ENCODE peak calls at places on chromosomes 4 and X, in six cellular contexts. R is right atrium auricular region, A is progenitor cell of endocrine pancreas, M is fibroblast of lung, E is GM10248, I is AG09309. T is an unnamed sample.

GRCh38 chr4:172042714-172043114 is 229.5 kb downstream of the GALNTL6 start:
- DNase-seq in I (no peak), R (no peak), A (no peak), M (no peak), E (no peak), T (no peak)

GRCh38 chrX:40050532-40050931 is 47.2 kb downstream of the BCOR start:
- DNase-seq in E (no peak), I (no peak), R (no peak), M (no peak), A (no peak), T (no peak)

GRCh38 chrX:47184486-47184885 is 9.1 kb upstream of the UBA1 start:
- DNase-seq in A (no peak), E (no peak), R (no peak), I (no peak), M (no peak), T (no peak)

GRCh38 chr4:141054446-141054845 is 78.8 kb downstream of the RNF150 start:
- DNase-seq in M (no peak), A (no peak), I (no peak), R (no peak), E (no peak), T (no peak)

GRCh38 chrX:134480061-134480460 is 20.1 kb downstream of the HPRT1 start:
- DNase-seq in R (no peak), A (no peak), I (no peak), E (no peak), M (peak), T (no peak)

GRCh38 chrX:71998836-71999509 is 88.3 kb downstream of the NHSL2 start:
- DNase-seq in E (peak), R (no peak), A (no peak), I (no peak), M (peak), T (no peak)

GRCh38 chr4:175536852-175537453 is 275.1 kb downstream of the GPM6A start:
- DNase-seq in R (no peak), M (peak), I (peak), E (peak), A (no peak), T (peak)

GRCh38 chrX:10749113-10749512 is 128.7 kb upstream of the MID1 start:
- DNase-seq in A (no peak), M (no peak), R (no peak), E (no peak), I (no peak), T (no peak)

GRCh38 chrX:12239356-12240082 is 101.2 kb downstream of the FRMPD4 start:
- DNase-seq in M (no peak), I (no peak), E (no peak), A (no peak), R (no peak), T (no peak)

GRCh38 chrX:118181030-118181429 is 64.4 kb upstream of the KLHL13 start:
- DNase-seq in I (no peak), E (no peak), R (no peak), M (peak), A (no peak), T (peak)

GRCh38 chr4:68904786-68905185 is 46.8 kb downstream of the UGT2A3 start:
- DNase-seq in R (no peak), A (no peak), I (no peak), E (peak), M (no peak), T (no peak)

GRCh38 chr4:87967193-87967592 is 8.3 kb upstream of the SPP1 start:
- DNase-seq in R (no peak), M (no peak), I (no peak), E (no peak), A (no peak), T (no peak)

GRCh38 chrX:119417842-119418241 is 18.7 kb downstream of the SLC25A43 start:
- DNase-seq in M (peak), A (no peak), R (no peak), E (no peak), I (no peak), T (no peak)

DNA sequence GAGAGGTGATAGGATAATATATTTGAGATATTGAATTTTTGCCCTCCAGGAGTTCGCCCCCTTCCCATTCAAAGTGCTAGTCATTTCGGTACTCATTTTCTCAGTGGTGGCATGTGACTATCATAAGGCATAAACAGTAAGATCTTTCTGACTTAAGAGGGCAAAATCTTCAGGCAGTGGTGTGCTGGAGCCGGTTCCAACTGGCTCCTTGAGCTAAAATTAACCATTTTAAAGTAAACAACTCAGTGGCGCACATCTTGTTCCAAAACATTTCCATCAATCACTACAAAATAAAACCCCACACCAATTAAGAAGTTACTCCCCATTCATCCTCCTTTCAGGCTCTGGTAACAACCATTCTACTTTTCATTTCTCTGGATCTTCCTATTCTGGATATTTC is 43.3 kb downstream of the LUZP4 start:
- DNase-seq in I (no peak), A (no peak), R (no peak), M (peak), E (no peak), T (no peak)
- TF ChIP-seq CTCF in I (no peak), A (no peak), R (no peak), M (no peak), E (no peak), T (no peak)

DNA sequence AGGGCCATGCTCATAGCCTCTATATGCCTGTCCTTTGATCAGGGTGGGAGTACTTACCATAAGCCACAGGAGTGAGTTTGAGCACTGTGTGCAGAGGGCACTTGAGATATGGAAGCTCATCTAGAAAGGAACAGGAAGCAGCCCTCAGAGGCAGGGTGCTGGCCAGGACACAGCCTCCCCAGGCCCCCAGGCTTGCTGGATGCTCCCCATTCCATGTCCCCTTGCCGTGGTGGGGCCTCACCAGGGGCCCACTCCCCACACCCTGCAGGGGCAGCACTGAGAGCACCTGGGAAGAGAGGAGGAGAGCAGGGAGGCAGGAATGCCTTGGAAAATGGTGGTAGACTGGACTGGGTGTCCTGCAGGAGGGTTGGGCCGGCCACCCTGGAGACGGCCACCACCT is 14.3 kb downstream of the TRO start:
- DNase-seq in M (no peak), E (no peak), I (no peak), R (no peak), A (no peak), T (no peak)
- TF ChIP-seq CTCF in M (no peak), E (no peak), I (no peak), R (no peak), A (no peak), T (no peak)

DNA sequence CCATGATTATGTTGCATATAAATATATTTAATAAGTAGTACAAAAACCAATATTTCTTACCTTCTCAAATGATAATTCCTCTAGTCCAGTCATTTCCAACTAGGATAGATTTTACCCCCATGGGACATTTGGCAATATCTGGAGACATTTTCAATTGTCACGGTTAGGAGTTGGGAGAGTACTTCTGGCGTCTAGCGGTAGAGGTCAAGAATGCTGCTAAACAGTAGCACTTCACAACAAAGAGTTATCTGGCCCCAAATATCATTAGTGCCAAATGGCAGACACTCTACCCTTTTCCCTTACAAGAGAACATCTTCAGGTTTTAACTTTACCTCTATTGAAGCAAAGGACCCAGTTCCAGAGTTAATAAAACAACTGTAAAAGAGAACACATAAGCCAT is 168.1 kb downstream of the FAT4 start:
- DNase-seq in E (no peak), I (no peak), R (no peak), M (no peak), A (no peak), T (no peak)
- TF ChIP-seq CTCF in E (no peak), I (no peak), R (no peak), M (no peak), A (no peak), T (no peak)

GRCh38 chrX:94288325-94288724 is 614.3 kb downstream of the FAM133A start:
- DNase-seq in A (no peak), I (no peak), R (no peak), E (no peak), M (no peak), T (no peak)
- TF ChIP-seq CTCF in A (peak), I (no peak), R (no peak), E (no peak), M (no peak), T (no peak)

GRCh38 chr4:26157541-26157940 is 163.3 kb upstream of the RBPJ start:
- DNase-seq in M (peak), A (no peak), R (no peak), E (no peak), I (no peak), T (no peak)

GRCh38 chr4:26163425-26164362 is 157.1 kb upstream of the RBPJ start:
- DNase-seq in R (peak), A (no peak), M (no peak), I (no peak), E (no peak), T (no peak)

GRCh38 chr4:26162095-26162494 is 158.7 kb upstream of the RBPJ start:
- DNase-seq in R (peak), A (no peak), E (no peak), I (no peak), M (no peak), T (no peak)

DNA sequence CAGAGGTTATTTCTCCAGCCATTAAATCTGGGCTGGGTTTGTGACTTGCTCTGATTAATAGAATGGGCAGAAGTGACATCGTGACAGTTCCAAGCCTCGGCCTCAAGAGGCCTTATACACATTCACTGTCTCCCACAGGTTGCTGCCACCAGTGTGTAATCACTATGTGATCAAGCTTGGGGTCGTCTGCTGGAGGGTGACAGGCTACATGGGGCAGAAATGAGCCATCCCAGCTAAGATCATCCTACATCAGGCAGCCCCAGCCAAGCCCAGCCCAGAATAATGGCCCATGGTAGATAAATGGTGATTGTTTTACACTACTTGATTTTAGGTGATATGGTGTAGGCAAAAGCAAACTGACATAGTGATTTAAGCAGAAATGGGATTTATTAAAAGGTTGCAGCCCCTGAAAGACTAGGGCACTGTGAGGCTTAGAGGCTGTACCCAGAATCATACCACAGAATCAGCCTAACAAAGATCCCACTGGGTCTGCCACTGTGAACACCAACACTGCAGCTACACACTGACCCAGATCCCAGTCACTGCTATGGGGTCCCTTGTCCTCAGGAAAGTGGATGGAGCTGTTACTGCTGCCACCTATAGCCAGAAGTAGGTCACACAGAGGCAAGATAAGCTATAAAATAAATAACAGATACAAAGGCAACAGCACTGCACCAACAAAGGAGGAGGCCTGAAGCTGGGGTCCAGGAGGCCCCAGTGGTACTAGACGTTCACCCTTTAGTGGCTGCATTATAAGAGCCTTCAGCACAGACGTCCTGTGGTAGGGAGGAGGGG is 159.6 kb upstream of the RBPJ start:
- DNase-seq in A (no peak), E (no peak), I (no peak), R (peak), M (peak), T (no peak)
- TF ChIP-seq CTCF in A (peak), E (peak), I (peak), R (no peak), M (no peak), T (no peak)